ENCODE peak calls at places on chromosomes 2 and 18, in six cellular contexts. R is astrocyte of the spinal cord, K is tibial artery, V is foreskin fibroblast, C is thoracic aorta, D is AG10803. W is an unnamed sample.

GRCh38 chr18:2736823-2737222 is 81.3 kb downstream of the SMCHD1 start:
- DNase-seq in C (no peak), K (no peak), R (no peak), D (no peak), V (no peak), W (no peak)

GRCh38 chr2:18413794-18414396 is 146.6 kb downstream of the RDH14 start:
- DNase-seq in K (peak; percentile 55), D (peak; percentile 78), V (peak; percentile 90), C (no peak), R (peak; percentile 85), W (no peak)

GRCh38 chr2:8511868-8512612 is 169.8 kb upstream of the ID2 start:
- DNase-seq in K (no peak), C (no peak), V (peak; percentile 6), R (peak; percentile 72), D (peak; percentile 64), W (no peak)

GRCh38 chr2:85959191-85959590 is 70.4 kb upstream of the ST3GAL5 start:
- DNase-seq in R (no peak), V (no peak), C (no peak), K (no peak), D (no peak), W (no peak)

GRCh38 chr2:236943068-236943467 is 142.6 kb upstream of the COPS8 start:
- DNase-seq in D (no peak), C (no peak), V (no peak), K (no peak), R (no peak), W (no peak)

GRCh38 chr18:67665266-67665665 is 148.7 kb upstream of the DSEL start:
- DNase-seq in C (no peak), K (no peak), R (peak; percentile 34), D (peak; percentile 63), V (peak; percentile 74), W (no peak)

GRCh38 chr18:63562284-63562683 is 20.1 kb downstream of the SERPINB12 start:
- DNase-seq in C (no peak), R (no peak), D (no peak), V (no peak), K (no peak), W (no peak)

GRCh38 chr18:55337908-55338521 is 250.0 kb downstream of the TCF4 start:
- DNase-seq in R (no peak), C (no peak), D (peak; percentile 31), K (peak; percentile 38), V (no peak), W (peak; percentile 48)

GRCh38 chr2:55048514-55048924 is 1.7 kb downstream of the RTN4 start:
- DNase-seq in V (peak; percentile 62), C (no peak), K (no peak), D (peak; percentile 48), R (no peak), W (no peak)

GRCh38 chr2:69141081-69141480 is 128.1 kb downstream of the ANTXR1 start:
- DNase-seq in C (no peak), V (no peak), R (no peak), D (no peak), K (peak; percentile 56), W (no peak)

GRCh38 chr2:175880-176800 is 87.7 kb downstream of the SH3YL1 start:
- DNase-seq in D (peak; percentile 33), C (no peak), V (peak; percentile 27), R (no peak), K (no peak), W (no peak)

GRCh38 chr2:147927053-147927588 is 82.3 kb downstream of the ACVR2A start:
- DNase-seq in D (no peak), V (peak; percentile 14), K (no peak), C (no peak), R (no peak), W (no peak)

GRCh38 chr2:184053326-184053725 is 545.0 kb upstream of the ZNF804A start:
- DNase-seq in C (no peak), D (no peak), K (no peak), R (peak; percentile 13), V (no peak), W (no peak)

GRCh38 chr2:196252408-196253114 is 81.2 kb upstream of the STK17B start:
- DNase-seq in D (peak; percentile 65), C (no peak), K (no peak), R (no peak), V (peak; percentile 66), W (no peak)

GRCh38 chr2:73611193-73611592 is 31.0 kb downstream of the NAT8 start:
- DNase-seq in K (no peak), C (no peak), V (no peak), R (no peak), D (no peak), W (no peak)

GRCh38 chr2:69933839-69934613 is 19.1 kb downstream of the MXD1 start:
- DNase-seq in R (peak; percentile 84), V (peak; percentile 79), C (peak; percentile 20), D (peak; percentile 80), K (peak; percentile 41), W (no peak)

GRCh38 chr2:132747046-132747445 is 77.0 kb upstream of the LYPD1 start:
- DNase-seq in C (no peak), V (no peak), R (no peak), D (no peak), K (no peak), W (no peak)

GRCh38 chr2:903223-903900 is 47.3 kb upstream of the SNTG2 start:
- DNase-seq in K (no peak), R (no peak), C (no peak), V (peak; percentile 68), D (no peak), W (no peak)

GRCh38 chr2:101735166-101735533 is 37.6 kb downstream of the MAP4K4 start:
- DNase-seq in D (no peak), V (no peak), K (no peak), R (no peak), C (no peak), W (no peak)

GRCh38 chr2:31329081-31329605 is 85.4 kb downstream of the XDH start:
- DNase-seq in K (no peak), V (no peak), R (no peak), D (no peak), C (no peak), W (no peak)

GRCh38 chr2:208350610-208351009 is 56.0 kb upstream of the PTH2R start:
- DNase-seq in R (peak; percentile 22), D (no peak), C (no peak), K (no peak), V (peak; percentile 55), W (no peak)

DNA sequence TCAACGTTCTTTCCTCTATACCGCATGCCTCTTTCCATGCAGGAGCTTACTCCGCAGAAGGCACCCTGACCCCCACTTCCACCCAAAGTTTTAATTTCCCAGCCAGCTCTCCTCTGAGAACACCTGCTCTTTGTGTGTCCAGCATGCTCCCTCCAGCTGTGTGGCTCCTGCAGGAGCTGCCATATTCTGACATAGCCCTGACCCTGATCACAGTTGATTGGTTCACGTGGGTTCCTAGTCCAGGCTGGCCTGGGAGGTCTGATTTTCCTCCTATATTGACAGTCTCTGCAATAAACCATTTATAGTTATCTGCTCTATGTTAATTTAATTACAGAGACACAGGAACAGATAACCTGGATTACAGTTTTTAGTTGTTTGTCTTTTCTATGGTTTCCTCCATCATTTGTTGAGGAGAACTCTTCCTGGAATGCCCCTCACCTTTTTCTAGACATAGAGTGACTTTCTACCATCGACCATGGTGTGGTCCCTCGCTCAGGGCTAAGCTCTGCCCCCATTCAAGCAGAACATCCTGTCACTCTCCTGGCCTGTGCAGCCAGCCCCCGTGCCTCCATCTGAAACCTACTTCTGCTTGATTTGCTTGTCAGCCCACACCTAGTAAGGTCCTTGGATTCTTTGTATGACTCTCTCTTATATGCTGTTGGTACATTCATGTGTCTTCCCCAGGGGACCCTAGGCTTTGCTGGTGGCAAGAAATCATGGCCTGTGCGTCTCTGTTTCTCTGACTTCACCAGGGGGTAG is 231.5 kb downstream of the LPIN1 start:
- DNase-seq in D (no peak), K (no peak), C (no peak), V (no peak), R (no peak), W (no peak)
- TF ChIP-seq CTCF in D (no peak), K (no peak), C (no peak), V (no peak), R (no peak), W (no peak)

GRCh38 chr2:9703701-9704221 is 73.0 kb upstream of the YWHAQ start:
- DNase-seq in R (peak; percentile 78), C (no peak), D (peak; percentile 60), V (peak; percentile 96), K (no peak), W (no peak)
- TF ChIP-seq CTCF in R (no peak), C (no peak), D (peak; percentile 3), V (no peak), K (no peak), W (no peak)

GRCh38 chr2:10794891-10795290 is 17.7 kb downstream of the PDIA6 start:
- DNase-seq in R (no peak), D (no peak), C (no peak), V (no peak), K (no peak), W (no peak)

GRCh38 chr2:10790228-10790973 is 22.2 kb downstream of the PDIA6 start:
- DNase-seq in D (no peak), K (no peak), R (no peak), V (no peak), C (no peak), W (no peak)

GRCh38 chr2:10795508-10796046 is 17.0 kb downstream of the PDIA6 start:
- DNase-seq in R (no peak), V (no peak), K (no peak), C (no peak), D (no peak), W (no peak)

GRCh38 chr2:10792001-10792400 is 20.6 kb downstream of the PDIA6 start:
- DNase-seq in R (no peak), C (no peak), D (no peak), K (no peak), V (no peak), W (no peak)

GRCh38 chr2:10792660-10793400 is 19.8 kb downstream of the PDIA6 start:
- DNase-seq in D (no peak), C (no peak), R (no peak), K (no peak), V (no peak), W (no peak)
- TF ChIP-seq CTCF in D (no peak), C (no peak), R (peak; percentile 11), K (no peak), V (no peak), W (no peak)

DNA sequence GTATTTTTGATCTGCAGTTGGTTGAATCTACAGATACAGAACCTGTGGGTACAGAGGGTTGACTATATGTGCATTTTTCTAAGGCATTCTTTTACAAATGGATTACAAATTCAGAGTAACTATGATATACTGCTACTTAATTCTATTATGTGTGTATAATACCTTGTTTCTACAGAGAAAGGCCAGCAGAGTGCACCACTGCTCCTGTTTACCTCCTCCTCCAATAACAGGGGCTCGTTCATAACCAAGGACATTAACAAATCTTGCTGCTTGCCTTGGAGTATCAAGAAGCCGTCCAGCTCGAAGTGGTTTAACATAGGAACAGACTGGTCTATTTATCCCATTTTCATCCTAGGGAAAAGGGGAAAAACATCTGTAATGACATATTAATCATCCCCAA is 16.4 kb downstream of the CEP76 start:
- DNase-seq in K (no peak), V (peak; percentile 55), C (no peak), R (peak; percentile 28), D (peak; percentile 12), W (no peak)
- TF ChIP-seq CTCF in K (no peak), V (peak; percentile 14), C (no peak), R (peak; percentile 28), D (no peak), W (no peak)

W was measured in gastrocnemius medialis.